ENCODE peak calls at places on chromosome 5, in six cellular contexts. One of them, this sample, is unnamed.

GRCh38 chr5:32259033-32259432 is 53.7 kb downstream of the MTMR12 start:
- DNase-seq in kidney glomerular epithelial cell: peak; percentile 12
- DNase-seq in CD4-positive, alpha-beta T cell: no peak
- DNase-seq in endothelial cell: no peak
- DNase-seq in GM23338: no peak
- DNase-seq in AG08395: no peak
- DNase-seq in this sample: no peak

GRCh38 chr5:133869675-133869978 is 98.8 kb downstream of the C5orf15 start:
- DNase-seq in kidney glomerular epithelial cell: no peak
- DNase-seq in endothelial cell: no peak
- DNase-seq in CD4-positive, alpha-beta T cell: no peak
- DNase-seq in AG08395: no peak
- DNase-seq in GM23338: no peak
- DNase-seq in this sample: no peak

GRCh38 chr5:7650755-7651154 is 200.2 kb downstream of the CFAP90 start:
- DNase-seq in kidney glomerular epithelial cell: no peak
- DNase-seq in endothelial cell: no peak
- DNase-seq in AG08395: no peak
- DNase-seq in CD4-positive, alpha-beta T cell: no peak
- DNase-seq in GM23338: no peak
- DNase-seq in this sample: no peak

GRCh38 chr5:153209687-153210086 is 280.8 kb upstream of the GRIA1 start:
- DNase-seq in AG08395: no peak
- DNase-seq in GM23338: no peak
- DNase-seq in CD4-positive, alpha-beta T cell: no peak
- DNase-seq in endothelial cell: no peak
- DNase-seq in kidney glomerular epithelial cell: no peak
- DNase-seq in this sample: no peak

GRCh38 chr5:5372511-5372910 is 50.0 kb upstream of the ICE1 start:
- DNase-seq in AG08395: no peak
- DNase-seq in endothelial cell: no peak
- DNase-seq in CD4-positive, alpha-beta T cell: no peak
- DNase-seq in GM23338: no peak
- DNase-seq in kidney glomerular epithelial cell: no peak
- DNase-seq in this sample: no peak

GRCh38 chr5:57993866-57994265 is 466.0 kb downstream of the PLK2 start:
- DNase-seq in CD4-positive, alpha-beta T cell: no peak
- DNase-seq in endothelial cell: no peak
- DNase-seq in kidney glomerular epithelial cell: no peak
- DNase-seq in AG08395: no peak
- DNase-seq in GM23338: no peak
- DNase-seq in this sample: no peak

GRCh38 chr5:100777680-100778281 is 125.3 kb downstream of the ST8SIA4 start:
- DNase-seq in AG08395: peak; percentile 65
- DNase-seq in GM23338: no peak
- DNase-seq in endothelial cell: no peak
- DNase-seq in kidney glomerular epithelial cell: peak; percentile 46
- DNase-seq in CD4-positive, alpha-beta T cell: no peak
- DNase-seq in this sample: peak; percentile 32

GRCh38 chr5:74341221-74341620 is 299.3 kb downstream of the ENC1 start:
- DNase-seq in endothelial cell: no peak
- DNase-seq in GM23338: no peak
- DNase-seq in kidney glomerular epithelial cell: no peak
- DNase-seq in CD4-positive, alpha-beta T cell: no peak
- DNase-seq in AG08395: no peak
- DNase-seq in this sample: no peak

GRCh38 chr5:23631283-23632045 is 124.1 kb downstream of the PRDM9 start:
- DNase-seq in AG08395: no peak
- DNase-seq in kidney glomerular epithelial cell: no peak
- DNase-seq in endothelial cell: no peak
- DNase-seq in CD4-positive, alpha-beta T cell: no peak
- DNase-seq in GM23338: no peak
- DNase-seq in this sample: no peak

GRCh38 chr5:72622152-72622760 is 115.0 kb upstream of the ZNF366 start:
- DNase-seq in AG08395: no peak
- DNase-seq in endothelial cell: no peak
- DNase-seq in GM23338: no peak
- DNase-seq in kidney glomerular epithelial cell: no peak
- DNase-seq in CD4-positive, alpha-beta T cell: no peak
- DNase-seq in this sample: no peak

GRCh38 chr5:174693697-174694400 is 30.5 kb upstream of the MSX2 start:
- DNase-seq in endothelial cell: no peak
- DNase-seq in AG08395: no peak
- DNase-seq in kidney glomerular epithelial cell: no peak
- DNase-seq in CD4-positive, alpha-beta T cell: no peak
- DNase-seq in GM23338: peak; percentile 5
- DNase-seq in this sample: no peak

GRCh38 chr5:135264451-135265445 is 134.3 kb downstream of the MACROH2A1 start:
- DNase-seq in endothelial cell: no peak
- DNase-seq in AG08395: no peak
- DNase-seq in kidney glomerular epithelial cell: no peak
- DNase-seq in CD4-positive, alpha-beta T cell: no peak
- DNase-seq in GM23338: no peak
- DNase-seq in this sample: no peak

GRCh38 chr5:14593326-14594036 is 11.9 kb downstream of the OTULINL start:
- DNase-seq in CD4-positive, alpha-beta T cell: no peak
- DNase-seq in AG08395: peak; percentile 72
- DNase-seq in GM23338: no peak
- DNase-seq in kidney glomerular epithelial cell: peak; percentile 5
- DNase-seq in endothelial cell: no peak
- DNase-seq in this sample: no peak

GRCh38 chr5:67842806-67843205 is 372.8 kb upstream of the PIK3R1 start:
- DNase-seq in CD4-positive, alpha-beta T cell: no peak
- DNase-seq in endothelial cell: no peak
- DNase-seq in kidney glomerular epithelial cell: no peak
- DNase-seq in GM23338: peak; percentile 34
- DNase-seq in AG08395: no peak
- DNase-seq in this sample: no peak

GRCh38 chr5:33788922-33789321 is 102.9 kb downstream of the ADAMTS12 start:
- DNase-seq in endothelial cell: no peak
- DNase-seq in CD4-positive, alpha-beta T cell: no peak
- DNase-seq in GM23338: no peak
- DNase-seq in kidney glomerular epithelial cell: peak; percentile 46
- DNase-seq in AG08395: peak; percentile 92
- DNase-seq in this sample: no peak

GRCh38 chr5:101843055-101843454 is 453.0 kb downstream of the SLCO4C1 start:
- DNase-seq in GM23338: no peak
- DNase-seq in CD4-positive, alpha-beta T cell: no peak
- DNase-seq in AG08395: no peak
- DNase-seq in kidney glomerular epithelial cell: no peak
- DNase-seq in endothelial cell: no peak
- DNase-seq in this sample: no peak

GRCh38 chr5:31027726-31028125 is 165.8 kb upstream of the CDH6 start:
- DNase-seq in endothelial cell: no peak
- DNase-seq in CD4-positive, alpha-beta T cell: no peak
- DNase-seq in AG08395: no peak
- DNase-seq in kidney glomerular epithelial cell: peak; percentile 94
- DNase-seq in GM23338: no peak
- DNase-seq in this sample: no peak

GRCh38 chr5:5242056-5242455 is 101.9 kb downstream of the ADAMTS16 start:
- DNase-seq in GM23338: peak; percentile 11
- DNase-seq in kidney glomerular epithelial cell: no peak
- DNase-seq in AG08395: no peak
- DNase-seq in CD4-positive, alpha-beta T cell: no peak
- DNase-seq in endothelial cell: no peak
- DNase-seq in this sample: no peak

GRCh38 chr5:120767171-120767820 is 303.2 kb downstream of the PRR16 start:
- DNase-seq in CD4-positive, alpha-beta T cell: no peak
- DNase-seq in GM23338: no peak
- DNase-seq in kidney glomerular epithelial cell: no peak
- DNase-seq in endothelial cell: no peak
- DNase-seq in AG08395: peak; percentile 3
- DNase-seq in this sample: no peak

This sample was measured in GDM1.